ENCODE peak calls at places on chromosomes 6 and 20, in nine cellular contexts. S, K, H, M, A, V, F, C and Q are unnamed samples. For H3K4me1 and H3K9me3, the result is how much of the 10 kb centered on the place peaks cover.

GRCh38 chr6:79186564-79186963 is 47.9 kb downstream of the HMGN3 start:
- DNase-seq in S (no peak), K (no peak), H (no peak), M (no peak), A (no peak), V (no peak), F (no peak), C (no peak), Q (no peak)

GRCh38 chr20:20939006-20939405 is 167.2 kb downstream of the LINC00237 start:
- DNase-seq in S (no peak), K (no peak), H (no peak), M (no peak), A (no peak), V (no peak), F (no peak), C (no peak), Q (no peak)

GRCh38 chr20:52039746-52040145 is 151.8 kb downstream of the ZFP64 start:
- DNase-seq in S (no peak), K (no peak), H (no peak), M (no peak), A (no peak), V (no peak), F (no peak), C (no peak), Q (no peak)

GRCh38 chr6:144162977-144163376 is 12.7 kb downstream of the STX11 start:
- DNase-seq in S (no peak), K (no peak), H (no peak), M (no peak), A (no peak), V (no peak), F (no peak), C (no peak), Q (no peak)

GRCh38 chr6:149149682-149150081 is 167.8 kb upstream of the TAB2 start:
- DNase-seq in S (no peak), K (no peak), H (no peak), M (no peak), A (no peak), V (no peak), F (no peak), C (no peak), Q (no peak)

GRCh38 chr20:25042531-25043498 is 15.1 kb downstream of the ACSS1 start:
- DNase-seq in S (no peak), K (peak), H (no peak), M (peak), A (no peak), V (peak), F (no peak), C (peak), Q (no peak)

GRCh38 chr20:59074456-59074855 is 31.9 kb upstream of the PRELID3B start:
- DNase-seq in S (no peak), K (no peak), H (no peak), M (no peak), A (no peak), V (no peak), F (peak), C (no peak), Q (no peak)

GRCh38 chr6:55713411-55713810 is 134.4 kb upstream of the HMGCLL1 start:
- DNase-seq in S (peak), K (no peak), H (no peak), M (no peak), A (no peak), V (no peak), F (peak), C (no peak), Q (no peak)

GRCh38 chr20:42975974-42976373 is 213.7 kb downstream of the PTPRT start:
- DNase-seq in S (no peak), K (no peak), H (no peak), M (no peak), A (no peak), V (no peak), F (no peak), C (no peak), Q (no peak)

GRCh38 chr20:9919271-9920014 is 80.6 kb upstream of the PAK5 start:
- DNase-seq in S (no peak), K (no peak), H (no peak), M (no peak), A (no peak), V (no peak), F (no peak), C (no peak), Q (no peak)

GRCh38 chr6:119521251-119521650 is 171.7 kb upstream of the MAN1A1 start:
- DNase-seq in S (no peak), K (no peak), H (no peak), M (no peak), A (no peak), V (no peak), F (no peak), C (no peak), Q (no peak)

GRCh38 chr20:59428441-59429205 is 128.2 kb downstream of the EDN3 start:
- DNase-seq in S (no peak), K (no peak), H (no peak), M (no peak), A (no peak), V (no peak), F (peak), C (no peak), Q (no peak)

GRCh38 chr20:34240698-34241615 is at the start of gene ASIP:
- DNase-seq in S (no peak), K (no peak), H (no peak), M (no peak), A (no peak), V (no peak), F (no peak), C (no peak), Q (no peak)

GRCh38 chr6:27161946-27162603 is 85.4 kb upstream of the PRSS16 start:
- DNase-seq in S (peak), K (no peak), H (no peak), M (peak), A (no peak), V (no peak), F (peak), C (no peak), Q (no peak)

GRCh38 chr6:6686748-6687601 is 98.5 kb downstream of the LY86 start:
- DNase-seq in S (peak), K (no peak), H (peak), M (peak), A (peak), V (peak), F (peak), C (peak), Q (peak)
- H3K27ac ChIP-seq in S (peak), K (peak), H (peak), M (no peak), A (no peak), V (peak), F (peak), C (peak), Q (no peak)

GRCh38 chr6:111379831-111380230 is 103.2 kb downstream of the REV3L start:
- DNase-seq in S (no peak), K (no peak), H (no peak), M (no peak), A (no peak), V (no peak), F (no peak), C (no peak), Q (no peak)

GRCh38 chr6:111381126-111381525 is 101.9 kb downstream of the REV3L start:
- DNase-seq in S (no peak), K (no peak), H (no peak), M (no peak), A (no peak), V (no peak), F (no peak), C (no peak), Q (no peak)

GRCh38 chr6:111382476-111383294 is 100.3 kb downstream of the REV3L start:
- DNase-seq in S (no peak), K (no peak), H (no peak), M (no peak), A (peak), V (no peak), F (no peak), C (peak), Q (no peak)

GRCh38 chr6:111379302-111379701 is 103.7 kb downstream of the REV3L start:
- DNase-seq in S (no peak), K (no peak), H (no peak), M (no peak), A (no peak), V (no peak), F (no peak), C (no peak), Q (no peak)

GRCh38 chr6:111377558-111378120 is 105.4 kb downstream of the REV3L start:
- DNase-seq in S (peak), K (no peak), H (no peak), M (no peak), A (no peak), V (no peak), F (no peak), C (no peak), Q (no peak)
- H3K4me1 ChIP-seq in S (under half), K (under half), H (under half), M (under half), A (under half), V (under half), F (under half), C (under half), Q (under half)

GRCh38 chr6:10481101-10481500 is 40.0 kb upstream of the GCNT2 start:
- DNase-seq in S (no peak), K (no peak), H (no peak), M (no peak), A (no peak), V (no peak), F (no peak), C (no peak), Q (no peak)

GRCh38 chr6:10482636-10483257 is 38.4 kb upstream of the GCNT2 start:
- DNase-seq in S (no peak), K (no peak), H (no peak), M (no peak), A (no peak), V (no peak), F (no peak), C (no peak), Q (no peak)

GRCh38 chr6:10487668-10488327 is 33.4 kb upstream of the GCNT2 start:
- DNase-seq in S (no peak), K (no peak), H (no peak), M (peak), A (no peak), V (no peak), F (no peak), C (no peak), Q (no peak)

GRCh38 chr6:10486215-10486614 is 34.9 kb upstream of the GCNT2 start:
- DNase-seq in S (no peak), K (no peak), H (no peak), M (no peak), A (no peak), V (no peak), F (no peak), C (no peak), Q (no peak)

DNA sequence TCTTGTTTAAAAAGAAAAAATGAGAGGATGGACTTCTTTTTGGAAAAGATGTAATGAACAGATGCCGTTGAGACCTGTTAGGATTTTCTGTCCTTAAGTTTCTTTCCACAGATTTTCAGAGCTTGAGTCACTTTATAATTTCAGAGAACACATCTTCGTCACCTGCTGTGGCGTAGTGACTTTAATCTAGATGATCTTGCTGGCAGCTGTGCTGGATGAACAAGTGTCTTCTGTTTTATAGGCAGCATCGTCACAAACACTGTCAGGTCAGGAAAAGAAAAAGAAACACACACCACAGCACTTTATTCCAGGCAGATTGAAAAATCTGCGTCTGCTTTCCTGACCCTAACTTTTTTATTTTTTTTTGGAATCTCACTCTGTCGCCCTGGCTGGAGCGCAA is 35.7 kb upstream of the GCNT2 start:
- DNase-seq in S (no peak), K (no peak), H (no peak), M (no peak), A (no peak), V (no peak), F (no peak), C (no peak), Q (no peak)
- H3K9me3 ChIP-seq in S (under half), K (under half), H (under half), M (under half), A (under half), V (under half), F (under half), C (under half), Q (under half)

GRCh38 chr6:36757206-36757605 is 59.6 kb downstream of the RAB44 start:
- DNase-seq in S (no peak), K (peak), H (no peak), M (no peak), A (no peak), V (no peak), F (no peak), C (no peak), Q (no peak)

GRCh38 chr6:36758516-36759176 is 61.0 kb downstream of the RAB44 start:
- DNase-seq in S (no peak), K (no peak), H (no peak), M (no peak), A (no peak), V (no peak), F (no peak), C (no peak), Q (no peak)

GRCh38 chr6:36757943-36758508 is 60.4 kb downstream of the RAB44 start:
- DNase-seq in S (no peak), K (no peak), H (no peak), M (no peak), A (no peak), V (no peak), F (no peak), C (no peak), Q (no peak)

GRCh38 chr6:36755435-36756348 is 58.1 kb downstream of the RAB44 start:
- DNase-seq in S (peak), K (peak), H (no peak), M (peak), A (no peak), V (no peak), F (peak), C (no peak), Q (no peak)

GRCh38 chr6:36756761-36757160 is 59.1 kb downstream of the RAB44 start:
- DNase-seq in S (no peak), K (no peak), H (no peak), M (no peak), A (no peak), V (no peak), F (no peak), C (no peak), Q (no peak)
- H3K27ac ChIP-seq in S (no peak), K (peak), H (no peak), M (no peak), A (no peak), V (no peak), F (no peak), C (no peak), Q (no peak)

GRCh38 chr6:582370-582769 is 74.5 kb downstream of the HUS1B start:
- DNase-seq in S (peak), K (no peak), H (no peak), M (no peak), A (no peak), V (no peak), F (no peak), C (no peak), Q (no peak)
- H3K4me1 ChIP-seq in S (under half), K (under half), H (under half), M (under half), A (under half), V (under half), F (under half), C (under half), Q (under half)